ENCODE peak calls at places on chromosome 13, in nine cellular contexts. One of them, this sample, is unnamed.

GRCh38 chr13:28353679-28354078 is 141.2 kb downstream of the FLT1 start:
- DNase-seq in neural progenitor cell: no peak
- DNase-seq in fibroblast of lung: no peak
- DNase-seq in GM23338: no peak
- DNase-seq in astrocyte: no peak
- DNase-seq in mesendoderm: no peak
- DNase-seq in OCI-LY7: no peak
- DNase-seq in trophoblast cell: no peak
- DNase-seq in MM.1S: no peak
- DNase-seq in this sample: no peak

GRCh38 chr13:67372868-67373464 is 142.8 kb upstream of the PCDH9 start:
- DNase-seq in astrocyte: no peak
- DNase-seq in fibroblast of lung: no peak
- DNase-seq in OCI-LY7: no peak
- DNase-seq in GM23338: no peak
- DNase-seq in trophoblast cell: no peak
- DNase-seq in MM.1S: no peak
- DNase-seq in neural progenitor cell: no peak
- DNase-seq in mesendoderm: no peak
- DNase-seq in this sample: no peak

GRCh38 chr13:111859361-111860105 is 207.4 kb upstream of the SOX1 start:
- DNase-seq in OCI-LY7: no peak
- DNase-seq in neural progenitor cell: no peak
- DNase-seq in astrocyte: no peak
- DNase-seq in trophoblast cell: no peak
- DNase-seq in fibroblast of lung: no peak
- DNase-seq in MM.1S: no peak
- DNase-seq in GM23338: no peak
- DNase-seq in mesendoderm: no peak
- DNase-seq in this sample: no peak

GRCh38 chr13:33904431-33904830 is 86.5 kb downstream of the RFC3 start:
- DNase-seq in neural progenitor cell: no peak
- DNase-seq in fibroblast of lung: no peak
- DNase-seq in trophoblast cell: no peak
- DNase-seq in astrocyte: no peak
- DNase-seq in GM23338: no peak
- DNase-seq in OCI-LY7: no peak
- DNase-seq in mesendoderm: no peak
- DNase-seq in MM.1S: no peak
- DNase-seq in this sample: no peak

GRCh38 chr13:76965759-76966421 is 17.6 kb downstream of the ACOD1 start:
- DNase-seq in trophoblast cell: peak; percentile 89
- DNase-seq in fibroblast of lung: peak; percentile 88
- DNase-seq in MM.1S: no peak
- DNase-seq in astrocyte: peak; percentile 65
- DNase-seq in mesendoderm: no peak
- DNase-seq in neural progenitor cell: no peak
- DNase-seq in OCI-LY7: no peak
- DNase-seq in GM23338: no peak
- DNase-seq in this sample: peak; percentile 45

GRCh38 chr13:99606322-99607089 is 105.2 kb downstream of the TM9SF2 start:
- DNase-seq in trophoblast cell: peak; percentile 68
- DNase-seq in mesendoderm: peak; percentile 90
- DNase-seq in OCI-LY7: peak; percentile 81
- DNase-seq in GM23338: peak; percentile 87
- DNase-seq in astrocyte: peak; percentile 55
- DNase-seq in MM.1S: peak; percentile 87
- DNase-seq in neural progenitor cell: peak; percentile 94
- DNase-seq in fibroblast of lung: peak; percentile 80
- DNase-seq in this sample: peak; percentile 75

GRCh38 chr13:29434217-29434940 is 161.1 kb downstream of the SLC7A1 start:
- DNase-seq in mesendoderm: no peak
- DNase-seq in GM23338: no peak
- DNase-seq in MM.1S: peak; percentile 51
- DNase-seq in trophoblast cell: no peak
- DNase-seq in astrocyte: no peak
- DNase-seq in fibroblast of lung: no peak
- DNase-seq in neural progenitor cell: no peak
- DNase-seq in OCI-LY7: peak; percentile 92
- DNase-seq in this sample: no peak

GRCh38 chr13:112575680-112576079 is 12.3 kb downstream of the TUBGCP3 start:
- DNase-seq in OCI-LY7: no peak
- DNase-seq in trophoblast cell: no peak
- DNase-seq in GM23338: peak; percentile 70
- DNase-seq in MM.1S: no peak
- DNase-seq in mesendoderm: peak; percentile 53
- DNase-seq in fibroblast of lung: peak; percentile 9
- DNase-seq in neural progenitor cell: no peak
- DNase-seq in astrocyte: peak; percentile 8
- DNase-seq in this sample: no peak

GRCh38 chr13:98345103-98345899 is 168.2 kb upstream of the RNF113B start:
- DNase-seq in OCI-LY7: no peak
- DNase-seq in mesendoderm: no peak
- DNase-seq in GM23338: no peak
- DNase-seq in MM.1S: no peak
- DNase-seq in fibroblast of lung: no peak
- DNase-seq in astrocyte: no peak
- DNase-seq in neural progenitor cell: no peak
- DNase-seq in trophoblast cell: no peak
- DNase-seq in this sample: no peak

GRCh38 chr13:111573362-111573761 is 252.9 kb downstream of the TEX29 start:
- DNase-seq in OCI-LY7: no peak
- DNase-seq in fibroblast of lung: no peak
- DNase-seq in neural progenitor cell: no peak
- DNase-seq in MM.1S: no peak
- DNase-seq in mesendoderm: no peak
- DNase-seq in trophoblast cell: no peak
- DNase-seq in astrocyte: no peak
- DNase-seq in GM23338: no peak
- DNase-seq in this sample: no peak

GRCh38 chr13:50941146-50941545 is 31.6 kb downstream of the RNASEH2B start:
- DNase-seq in neural progenitor cell: no peak
- DNase-seq in MM.1S: no peak
- DNase-seq in trophoblast cell: no peak
- DNase-seq in astrocyte: no peak
- DNase-seq in fibroblast of lung: no peak
- DNase-seq in GM23338: no peak
- DNase-seq in mesendoderm: no peak
- DNase-seq in OCI-LY7: no peak
- DNase-seq in this sample: no peak

GRCh38 chr13:40517486-40518311 is 148.7 kb downstream of the FOXO1 start:
- DNase-seq in mesendoderm: no peak
- DNase-seq in GM23338: no peak
- DNase-seq in MM.1S: no peak
- DNase-seq in neural progenitor cell: no peak
- DNase-seq in fibroblast of lung: no peak
- DNase-seq in trophoblast cell: no peak
- DNase-seq in astrocyte: no peak
- DNase-seq in OCI-LY7: peak; percentile 26
- DNase-seq in this sample: no peak

GRCh38 chr13:105019073-105019472 is 1516.4 kb downstream of the EFNB2 start:
- DNase-seq in astrocyte: no peak
- DNase-seq in MM.1S: no peak
- DNase-seq in GM23338: no peak
- DNase-seq in fibroblast of lung: no peak
- DNase-seq in trophoblast cell: no peak
- DNase-seq in neural progenitor cell: no peak
- DNase-seq in OCI-LY7: no peak
- DNase-seq in mesendoderm: no peak
- DNase-seq in this sample: no peak

DNA sequence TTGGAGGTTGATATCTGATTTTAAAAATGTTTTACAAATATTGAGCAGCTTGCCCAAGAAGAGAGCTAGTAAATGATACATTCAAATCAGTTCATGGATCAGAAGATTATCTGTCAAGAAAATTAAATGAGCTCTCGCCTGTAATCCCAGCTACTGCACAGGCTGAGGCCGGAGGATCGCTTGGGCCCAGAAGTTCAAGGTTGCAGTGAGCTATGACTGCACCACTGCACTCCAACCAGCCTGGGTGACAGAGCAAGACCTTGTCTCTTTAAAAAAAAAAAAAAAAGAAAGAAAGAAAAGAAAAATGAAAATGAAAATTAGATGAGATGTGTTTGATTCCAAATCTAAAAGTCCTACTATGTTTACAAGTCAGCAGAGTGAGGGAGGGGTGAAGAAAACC is 2.4 kb downstream of the SPART start:
- DNase-seq in GM23338: no peak
- DNase-seq in astrocyte: no peak
- DNase-seq in MM.1S: no peak
- DNase-seq in fibroblast of lung: no peak
- DNase-seq in neural progenitor cell: no peak
- DNase-seq in OCI-LY7: no peak
- DNase-seq in mesendoderm: no peak
- DNase-seq in trophoblast cell: no peak
- DNase-seq in this sample: no peak
- H3K79me2 ChIP-seq in GM23338: peaks cover 67% of the 10 kb centered on the region
- H3K79me2 ChIP-seq in astrocyte: peaks cover 66% of the 10 kb centered on the region
- H3K79me2 ChIP-seq in MM.1S: no peaks in the 10 kb centered on the region
- H3K79me2 ChIP-seq in fibroblast of lung: peaks cover 59% of the 10 kb centered on the region
- H3K79me2 ChIP-seq in neural progenitor cell: peaks cover 64% of the 10 kb centered on the region
- H3K79me2 ChIP-seq in OCI-LY7: no peaks in the 10 kb centered on the region
- H3K79me2 ChIP-seq in mesendoderm: peaks cover 23% of the 10 kb centered on the region
- H3K79me2 ChIP-seq in trophoblast cell: peaks cover 12% of the 10 kb centered on the region
- H3K79me2 ChIP-seq in this sample: peaks cover 74% of the 10 kb centered on the region

DNA sequence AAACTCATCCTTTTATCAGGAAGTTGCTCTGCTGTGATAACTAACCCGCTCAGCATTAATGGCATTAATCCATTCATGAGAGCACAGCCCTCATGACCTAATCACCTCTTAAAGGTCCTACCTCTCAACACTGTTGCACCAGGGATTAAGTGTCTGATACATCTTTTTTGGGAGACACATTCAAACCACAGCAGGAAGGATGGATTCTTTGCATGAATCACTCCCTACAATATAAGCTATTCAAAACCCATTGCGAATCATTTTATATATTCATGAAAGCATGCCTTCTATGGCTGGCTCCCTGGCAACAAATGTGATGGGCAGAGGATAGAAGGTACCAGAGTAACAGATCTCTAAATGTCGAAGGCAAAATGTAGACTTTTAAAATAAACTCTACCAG is 27.6 kb downstream of the ARL11 start:
- DNase-seq in GM23338: no peak
- DNase-seq in mesendoderm: no peak
- DNase-seq in OCI-LY7: no peak
- DNase-seq in trophoblast cell: no peak
- DNase-seq in astrocyte: no peak
- DNase-seq in neural progenitor cell: no peak
- DNase-seq in fibroblast of lung: no peak
- DNase-seq in MM.1S: no peak
- DNase-seq in this sample: peak; percentile 11
- H3K4me1 ChIP-seq in GM23338: no peaks in the 10 kb centered on the region
- H3K4me1 ChIP-seq in mesendoderm: no peaks in the 10 kb centered on the region
- H3K4me1 ChIP-seq in OCI-LY7: no peaks in the 10 kb centered on the region
- H3K4me1 ChIP-seq in trophoblast cell: no peaks in the 10 kb centered on the region
- H3K4me1 ChIP-seq in astrocyte: no peaks in the 10 kb centered on the region
- H3K4me1 ChIP-seq in neural progenitor cell: peaks cover 7% of the 10 kb centered on the region
- H3K4me1 ChIP-seq in fibroblast of lung: peaks cover 2% of the 10 kb centered on the region
- H3K4me1 ChIP-seq in MM.1S: no peaks in the 10 kb centered on the region
- H3K4me1 ChIP-seq in this sample: no peaks in the 10 kb centered on the region

DNA sequence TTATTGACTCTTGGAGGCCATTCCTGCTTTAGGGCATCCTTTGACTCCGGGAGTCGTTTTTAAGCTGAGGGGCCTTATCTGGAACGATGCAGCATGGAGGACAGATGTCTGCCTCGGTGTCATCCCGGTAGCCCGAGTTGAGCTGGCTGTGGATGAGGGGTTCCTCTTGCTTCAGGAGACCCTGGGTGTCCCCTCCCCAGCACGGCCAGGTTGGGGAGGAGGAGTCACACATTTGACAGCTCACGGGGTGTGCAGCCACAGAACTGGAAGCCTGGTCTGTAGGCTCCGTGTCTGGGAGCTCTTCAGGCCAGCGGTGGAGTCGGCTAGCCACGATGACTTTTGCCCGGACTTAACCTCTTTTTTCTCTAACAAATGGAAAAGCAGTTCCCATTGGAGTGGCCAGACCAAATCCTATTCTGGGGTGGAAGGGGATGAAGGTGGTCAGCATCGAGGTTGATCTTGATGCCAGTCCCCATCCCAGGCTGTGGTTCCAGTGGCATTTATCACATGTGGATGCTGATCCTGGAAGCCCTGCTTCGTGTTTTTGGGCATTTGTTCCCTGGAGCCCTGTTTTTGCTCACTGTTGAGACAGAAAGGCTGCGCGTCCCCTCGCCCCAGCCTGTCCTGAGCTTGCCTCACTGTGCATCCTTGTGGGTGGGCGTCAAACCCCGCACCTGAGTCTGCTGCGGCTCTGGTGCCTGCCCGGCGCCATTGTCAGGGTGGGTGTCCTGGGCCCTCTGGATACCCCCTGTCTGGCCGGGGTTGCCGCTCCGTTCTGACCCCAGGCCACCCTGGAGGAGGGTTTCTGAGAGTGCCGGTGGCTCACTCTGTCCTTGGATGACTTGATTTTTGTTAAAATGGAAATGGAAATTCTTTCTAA is 12.0 kb downstream of the TFDP1 start:
- DNase-seq in fibroblast of lung: no peak
- DNase-seq in MM.1S: no peak
- DNase-seq in GM23338: no peak
- DNase-seq in OCI-LY7: no peak
- DNase-seq in astrocyte: no peak
- DNase-seq in trophoblast cell: no peak
- DNase-seq in mesendoderm: no peak
- DNase-seq in neural progenitor cell: no peak
- DNase-seq in this sample: no peak
- H3K79me2 ChIP-seq in fibroblast of lung: peaks cover 87% of the 10 kb centered on the region
- H3K79me2 ChIP-seq in MM.1S: peaks cover 96% of the 10 kb centered on the region
- H3K79me2 ChIP-seq in GM23338: peaks cover 82% of the 10 kb centered on the region
- H3K79me2 ChIP-seq in OCI-LY7: peaks cover 31% of the 10 kb centered on the region
- H3K79me2 ChIP-seq in astrocyte: peaks cover 96% of the 10 kb centered on the region
- H3K79me2 ChIP-seq in trophoblast cell: peaks cover 18% of the 10 kb centered on the region
- H3K79me2 ChIP-seq in mesendoderm: peaks cover 81% of the 10 kb centered on the region
- H3K79me2 ChIP-seq in neural progenitor cell: peaks cover 100% of the 10 kb centered on the region
- H3K79me2 ChIP-seq in this sample: peaks cover 99% of the 10 kb centered on the region

GRCh38 chr13:79483302-79483701 is 2.3 kb downstream of the NDFIP2 start:
- DNase-seq in trophoblast cell: no peak
- DNase-seq in neural progenitor cell: no peak
- DNase-seq in GM23338: no peak
- DNase-seq in astrocyte: peak; percentile 96
- DNase-seq in fibroblast of lung: peak; percentile 75
- DNase-seq in MM.1S: no peak
- DNase-seq in mesendoderm: no peak
- DNase-seq in OCI-LY7: no peak
- DNase-seq in this sample: peak; percentile 55

GRCh38 chr13:79482271-79482970 is 1.5 kb downstream of the NDFIP2 start:
- DNase-seq in MM.1S: no peak
- DNase-seq in trophoblast cell: no peak
- DNase-seq in OCI-LY7: no peak
- DNase-seq in fibroblast of lung: no peak
- DNase-seq in GM23338: no peak
- DNase-seq in mesendoderm: no peak
- DNase-seq in astrocyte: peak; percentile 44
- DNase-seq in neural progenitor cell: no peak
- DNase-seq in this sample: no peak

GRCh38 chr13:79486433-79487188 is 5.7 kb downstream of the NDFIP2 start:
- DNase-seq in mesendoderm: no peak
- DNase-seq in fibroblast of lung: no peak
- DNase-seq in MM.1S: no peak
- DNase-seq in GM23338: no peak
- DNase-seq in trophoblast cell: no peak
- DNase-seq in astrocyte: no peak
- DNase-seq in neural progenitor cell: no peak
- DNase-seq in OCI-LY7: no peak
- DNase-seq in this sample: no peak

GRCh38 chr13:79485451-79485850 is 4.5 kb downstream of the NDFIP2 start:
- DNase-seq in MM.1S: no peak
- DNase-seq in astrocyte: no peak
- DNase-seq in fibroblast of lung: no peak
- DNase-seq in trophoblast cell: no peak
- DNase-seq in GM23338: no peak
- DNase-seq in OCI-LY7: no peak
- DNase-seq in mesendoderm: no peak
- DNase-seq in neural progenitor cell: no peak
- DNase-seq in this sample: no peak

GRCh38 chr13:79485014-79485441 is 4.1 kb downstream of the NDFIP2 start:
- DNase-seq in OCI-LY7: no peak
- DNase-seq in mesendoderm: peak; percentile 57
- DNase-seq in GM23338: no peak
- DNase-seq in MM.1S: no peak
- DNase-seq in neural progenitor cell: no peak
- DNase-seq in astrocyte: peak; percentile 92
- DNase-seq in trophoblast cell: peak; percentile 82
- DNase-seq in fibroblast of lung: peak; percentile 61
- DNase-seq in this sample: peak; percentile 88
- H3K4me1 ChIP-seq in OCI-LY7: peaks cover 9% of the 10 kb centered on the region
- H3K4me1 ChIP-seq in mesendoderm: peaks cover 5% of the 10 kb centered on the region
- H3K4me1 ChIP-seq in GM23338: peaks cover 20% of the 10 kb centered on the region
- H3K4me1 ChIP-seq in MM.1S: no peaks in the 10 kb centered on the region
- H3K4me1 ChIP-seq in neural progenitor cell: peaks cover 4% of the 10 kb centered on the region
- H3K4me1 ChIP-seq in astrocyte: peaks cover 38% of the 10 kb centered on the region
- H3K4me1 ChIP-seq in trophoblast cell: no peaks in the 10 kb centered on the region
- H3K4me1 ChIP-seq in fibroblast of lung: peaks cover 7% of the 10 kb centered on the region
- H3K4me1 ChIP-seq in this sample: peaks cover 58% of the 10 kb centered on the region